ENCODE peak calls at places on chromosome 18, in seven cellular contexts. One of them, this sample, is unnamed.

GRCh38 chr18:28112056-28112470 is 64.9 kb downstream of the CDH2 start:
- DNase-seq in dorsolateral prefrontal cortex: no peak
- DNase-seq in cardiac muscle cell: peak
- DNase-seq in heart left ventricle: no peak
- DNase-seq in tibial nerve: no peak
- DNase-seq in AG04450: no peak
- DNase-seq in fibroblast of lung: peak
- DNase-seq in this sample: no peak

GRCh38 chr18:77105021-77105420 is 27.6 kb downstream of the MBP start:
- DNase-seq in AG04450: no peak
- DNase-seq in fibroblast of lung: no peak
- DNase-seq in cardiac muscle cell: no peak
- DNase-seq in dorsolateral prefrontal cortex: no peak
- DNase-seq in tibial nerve: no peak
- DNase-seq in heart left ventricle: no peak
- DNase-seq in this sample: no peak

GRCh38 chr18:21291106-21291505 is 49.1 kb downstream of the GREB1L start:
- DNase-seq in cardiac muscle cell: no peak
- DNase-seq in dorsolateral prefrontal cortex: no peak
- DNase-seq in tibial nerve: no peak
- DNase-seq in heart left ventricle: no peak
- DNase-seq in AG04450: no peak
- DNase-seq in fibroblast of lung: no peak
- DNase-seq in this sample: no peak

GRCh38 chr18:7856733-7857132 is 289.6 kb downstream of the PTPRM start:
- DNase-seq in fibroblast of lung: no peak
- DNase-seq in cardiac muscle cell: no peak
- DNase-seq in heart left ventricle: no peak
- DNase-seq in AG04450: no peak
- DNase-seq in tibial nerve: no peak
- DNase-seq in dorsolateral prefrontal cortex: no peak
- DNase-seq in this sample: no peak

GRCh38 chr18:79329786-79330185 is 65.9 kb upstream of the NFATC1 start:
- DNase-seq in fibroblast of lung: no peak
- DNase-seq in heart left ventricle: no peak
- DNase-seq in tibial nerve: no peak
- DNase-seq in cardiac muscle cell: no peak
- DNase-seq in dorsolateral prefrontal cortex: no peak
- DNase-seq in AG04450: no peak
- DNase-seq in this sample: no peak

GRCh38 chr18:61132036-61132435 is 201.2 kb upstream of the CDH20 start:
- DNase-seq in cardiac muscle cell: no peak
- DNase-seq in dorsolateral prefrontal cortex: peak
- DNase-seq in tibial nerve: no peak
- DNase-seq in heart left ventricle: no peak
- DNase-seq in AG04450: no peak
- DNase-seq in fibroblast of lung: no peak
- DNase-seq in this sample: no peak

GRCh38 chr18:59823611-59824195 is 76.1 kb upstream of the PMAIP1 start:
- DNase-seq in fibroblast of lung: peak
- DNase-seq in dorsolateral prefrontal cortex: peak
- DNase-seq in tibial nerve: peak
- DNase-seq in AG04450: peak
- DNase-seq in heart left ventricle: peak
- DNase-seq in cardiac muscle cell: peak
- DNase-seq in this sample: peak

GRCh38 chr18:28208712-28209265 is 31.9 kb upstream of the CDH2 start:
- DNase-seq in heart left ventricle: no peak
- DNase-seq in cardiac muscle cell: no peak
- DNase-seq in AG04450: no peak
- DNase-seq in fibroblast of lung: no peak
- DNase-seq in tibial nerve: no peak
- DNase-seq in dorsolateral prefrontal cortex: no peak
- DNase-seq in this sample: no peak

GRCh38 chr18:62850619-62851306 is 135.4 kb downstream of the PHLPP1 start:
- DNase-seq in heart left ventricle: no peak
- DNase-seq in dorsolateral prefrontal cortex: no peak
- DNase-seq in tibial nerve: no peak
- DNase-seq in cardiac muscle cell: no peak
- DNase-seq in AG04450: no peak
- DNase-seq in fibroblast of lung: peak
- DNase-seq in this sample: no peak

GRCh38 chr18:45702871-45703270 is 21.1 kb upstream of the SLC14A1 start:
- DNase-seq in fibroblast of lung: no peak
- DNase-seq in AG04450: no peak
- DNase-seq in cardiac muscle cell: no peak
- DNase-seq in heart left ventricle: no peak
- DNase-seq in tibial nerve: no peak
- DNase-seq in dorsolateral prefrontal cortex: no peak
- DNase-seq in this sample: no peak

GRCh38 chr18:56267334-56267733 is 371.1 kb downstream of the TXNL1 start:
- DNase-seq in AG04450: no peak
- DNase-seq in tibial nerve: no peak
- DNase-seq in heart left ventricle: peak
- DNase-seq in cardiac muscle cell: no peak
- DNase-seq in dorsolateral prefrontal cortex: peak
- DNase-seq in fibroblast of lung: no peak
- DNase-seq in this sample: no peak

GRCh38 chr18:8805552-8805951 is 100.2 kb downstream of the MTCL1 start:
- DNase-seq in dorsolateral prefrontal cortex: no peak
- DNase-seq in cardiac muscle cell: no peak
- DNase-seq in heart left ventricle: no peak
- DNase-seq in fibroblast of lung: no peak
- DNase-seq in AG04450: no peak
- DNase-seq in tibial nerve: no peak
- DNase-seq in this sample: no peak

GRCh38 chr18:73487956-73488355 is 620.2 kb upstream of the NETO1 start:
- DNase-seq in cardiac muscle cell: no peak
- DNase-seq in dorsolateral prefrontal cortex: no peak
- DNase-seq in AG04450: peak
- DNase-seq in heart left ventricle: no peak
- DNase-seq in tibial nerve: no peak
- DNase-seq in fibroblast of lung: peak
- DNase-seq in this sample: no peak

GRCh38 chr18:56563568-56563967 is 74.8 kb downstream of the TXNL1 start:
- DNase-seq in fibroblast of lung: no peak
- DNase-seq in AG04450: no peak
- DNase-seq in tibial nerve: no peak
- DNase-seq in cardiac muscle cell: peak
- DNase-seq in dorsolateral prefrontal cortex: no peak
- DNase-seq in heart left ventricle: no peak
- DNase-seq in this sample: no peak

GRCh38 chr18:43735570-43735969 is 458.3 kb upstream of the SYT4 start:
- DNase-seq in cardiac muscle cell: no peak
- DNase-seq in AG04450: no peak
- DNase-seq in dorsolateral prefrontal cortex: no peak
- DNase-seq in fibroblast of lung: peak
- DNase-seq in tibial nerve: no peak
- DNase-seq in heart left ventricle: no peak
- DNase-seq in this sample: no peak
- H3K4me3 ChIP-seq in cardiac muscle cell: no peak
- H3K4me3 ChIP-seq in AG04450: no peak
- H3K4me3 ChIP-seq in dorsolateral prefrontal cortex: no peak
- H3K4me3 ChIP-seq in fibroblast of lung: no peak
- H3K4me3 ChIP-seq in tibial nerve: no peak
- H3K4me3 ChIP-seq in heart left ventricle: no peak
- H3K4me3 ChIP-seq in this sample: no peak

DNA sequence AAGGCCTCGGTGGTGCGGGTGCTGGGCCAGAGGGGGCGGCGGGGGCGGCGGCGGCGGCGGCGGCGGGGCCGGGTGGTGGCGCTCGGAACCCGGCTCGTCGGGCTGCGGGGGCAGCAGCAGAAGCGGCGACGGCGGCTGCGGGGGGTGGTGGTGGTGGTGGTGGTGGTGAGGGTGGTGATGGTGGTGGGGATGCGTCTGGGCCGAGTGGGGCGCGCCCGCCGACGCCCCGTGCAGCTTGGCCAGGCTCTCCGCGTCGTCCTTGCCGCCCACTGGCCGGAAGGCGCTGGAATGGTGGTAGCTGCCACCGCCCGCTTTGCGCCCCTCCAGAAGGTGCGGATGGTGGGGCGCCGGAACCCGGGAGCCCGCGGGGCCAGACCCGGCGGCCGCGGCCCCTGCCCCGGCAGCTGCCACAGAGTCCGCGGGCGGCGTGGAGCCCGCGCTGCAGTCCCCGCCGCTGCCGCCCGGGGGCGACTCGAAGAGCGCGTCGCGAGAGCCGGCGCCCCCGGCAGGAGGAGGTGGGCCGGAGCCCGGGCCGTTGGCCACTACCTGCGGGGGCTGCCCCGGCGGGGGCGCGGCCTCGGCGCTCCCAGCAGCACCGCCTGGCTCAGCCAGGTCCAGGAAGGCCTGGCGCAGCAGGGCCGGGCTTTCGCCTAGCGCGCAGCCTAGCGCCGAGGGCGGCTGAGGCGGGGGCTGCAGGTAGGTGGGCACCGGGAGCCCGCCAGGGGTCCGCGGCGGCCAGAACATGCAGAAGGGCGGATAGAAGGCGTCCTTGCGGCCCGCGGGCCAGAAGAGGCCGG is 4.2 kb downstream of the SKOR2 start:
- DNase-seq in tibial nerve: no peak
- DNase-seq in AG04450: no peak
- DNase-seq in heart left ventricle: no peak
- DNase-seq in fibroblast of lung: no peak
- DNase-seq in cardiac muscle cell: peak
- DNase-seq in dorsolateral prefrontal cortex: no peak
- DNase-seq in this sample: no peak
- TF ChIP-seq CTCF in tibial nerve: no peak
- TF ChIP-seq CTCF in AG04450: peak
- TF ChIP-seq CTCF in heart left ventricle: peak
- TF ChIP-seq CTCF in fibroblast of lung: no peak
- TF ChIP-seq CTCF in cardiac muscle cell: no peak
- TF ChIP-seq CTCF in dorsolateral prefrontal cortex: no peak
- TF ChIP-seq CTCF in this sample: no peak

GRCh38 chr18:13576598-13576997 is 149.8 kb downstream of the FAM210A start:
- DNase-seq in dorsolateral prefrontal cortex: no peak
- DNase-seq in fibroblast of lung: no peak
- DNase-seq in cardiac muscle cell: no peak
- DNase-seq in heart left ventricle: no peak
- DNase-seq in AG04450: no peak
- DNase-seq in tibial nerve: no peak
- DNase-seq in this sample: no peak

GRCh38 chr18:13579874-13580273 is 146.5 kb downstream of the FAM210A start:
- DNase-seq in dorsolateral prefrontal cortex: no peak
- DNase-seq in cardiac muscle cell: no peak
- DNase-seq in tibial nerve: no peak
- DNase-seq in fibroblast of lung: no peak
- DNase-seq in AG04450: no peak
- DNase-seq in heart left ventricle: no peak
- DNase-seq in this sample: no peak

GRCh38 chr18:13578400-13578799 is 148.0 kb downstream of the FAM210A start:
- DNase-seq in dorsolateral prefrontal cortex: no peak
- DNase-seq in cardiac muscle cell: no peak
- DNase-seq in heart left ventricle: no peak
- DNase-seq in AG04450: no peak
- DNase-seq in fibroblast of lung: no peak
- DNase-seq in tibial nerve: no peak
- DNase-seq in this sample: no peak

GRCh38 chr18:13574761-13575160 is 151.6 kb downstream of the FAM210A start:
- DNase-seq in dorsolateral prefrontal cortex: no peak
- DNase-seq in AG04450: no peak
- DNase-seq in heart left ventricle: no peak
- DNase-seq in tibial nerve: no peak
- DNase-seq in fibroblast of lung: no peak
- DNase-seq in cardiac muscle cell: no peak
- DNase-seq in this sample: no peak

DNA sequence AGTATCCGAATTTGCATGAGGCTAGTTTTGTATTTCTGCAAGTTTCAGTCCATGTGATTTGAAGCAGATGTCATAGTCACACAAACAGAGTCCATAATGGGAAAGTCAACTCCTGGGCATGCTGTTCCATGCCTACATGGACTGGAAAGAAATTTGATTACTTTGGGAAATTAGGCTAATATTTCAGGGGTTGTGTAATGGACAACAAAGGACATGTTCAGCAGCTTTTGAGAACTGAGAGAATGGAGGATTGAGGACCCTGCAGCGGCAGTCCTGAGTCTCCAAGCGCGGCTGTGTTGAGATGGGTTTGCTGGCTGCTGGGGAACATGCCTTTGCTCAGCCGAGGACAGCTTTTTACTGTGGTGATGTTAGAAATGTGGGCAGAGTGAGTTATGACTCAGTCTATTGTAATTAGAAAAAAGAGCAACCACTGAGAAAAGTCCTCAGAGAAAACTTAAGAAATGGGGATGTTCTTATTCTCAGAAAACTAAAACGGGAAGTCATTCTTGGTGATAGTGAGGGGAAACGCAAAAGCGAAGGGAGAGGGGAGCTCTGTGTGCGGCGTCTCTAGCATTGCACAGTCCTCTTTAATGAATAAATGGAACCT is 149.2 kb downstream of the FAM210A start:
- DNase-seq in heart left ventricle: no peak
- DNase-seq in cardiac muscle cell: no peak
- DNase-seq in AG04450: no peak
- DNase-seq in tibial nerve: no peak
- DNase-seq in dorsolateral prefrontal cortex: no peak
- DNase-seq in fibroblast of lung: no peak
- DNase-seq in this sample: no peak
- H3K4me3 ChIP-seq in heart left ventricle: no peak
- H3K4me3 ChIP-seq in cardiac muscle cell: no peak
- H3K4me3 ChIP-seq in AG04450: no peak
- H3K4me3 ChIP-seq in tibial nerve: no peak
- H3K4me3 ChIP-seq in dorsolateral prefrontal cortex: no peak
- H3K4me3 ChIP-seq in fibroblast of lung: no peak
- H3K4me3 ChIP-seq in this sample: peak

DNA sequence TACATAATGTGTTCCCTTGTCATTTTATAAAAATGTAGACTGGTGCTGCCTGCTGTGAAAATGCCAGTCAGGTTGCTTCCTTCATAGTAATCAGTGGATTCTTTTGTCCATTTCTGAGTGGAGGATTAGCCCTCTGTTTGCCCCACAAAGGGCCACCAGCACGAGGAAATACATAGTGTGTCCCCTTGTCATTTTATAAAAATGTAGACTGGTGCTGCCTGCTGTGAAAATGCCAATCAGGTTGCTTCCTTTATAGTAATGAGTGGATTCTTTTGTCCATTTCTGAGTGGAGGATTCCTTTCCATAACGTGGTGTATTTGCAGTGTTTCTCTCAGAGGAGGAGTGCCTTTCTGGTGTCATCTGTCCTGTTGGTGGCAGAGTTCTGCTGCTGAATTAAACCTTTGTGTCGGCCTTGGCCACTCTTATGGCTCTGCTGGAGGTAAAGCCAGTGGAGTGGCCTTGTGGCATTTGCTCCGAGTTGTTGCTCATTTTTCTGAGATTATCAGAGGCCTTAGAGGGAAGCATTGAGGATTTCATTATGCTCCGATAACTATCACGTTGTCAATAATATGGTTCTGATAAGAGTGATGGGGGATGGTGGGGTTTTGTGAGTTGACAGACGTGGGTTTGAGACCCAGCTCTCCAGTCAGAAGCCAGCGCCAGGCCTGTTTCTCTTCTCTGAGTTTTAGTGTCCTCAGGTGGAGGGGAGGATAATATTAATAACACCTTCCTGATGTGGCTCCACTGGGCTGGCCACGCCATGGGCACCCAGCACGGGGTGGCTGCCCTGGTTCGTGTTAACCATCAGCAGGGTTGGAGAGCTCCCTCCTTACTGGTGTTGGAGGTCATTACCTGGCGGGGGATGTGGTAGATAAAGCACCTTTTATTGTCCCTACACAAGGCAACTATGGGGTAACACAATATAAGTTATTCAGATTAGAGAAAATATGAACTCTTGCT is 96.6 kb downstream of the NEDD4L start:
- DNase-seq in fibroblast of lung: no peak
- DNase-seq in cardiac muscle cell: peak
- DNase-seq in heart left ventricle: no peak
- DNase-seq in dorsolateral prefrontal cortex: peak
- DNase-seq in tibial nerve: no peak
- DNase-seq in AG04450: no peak
- DNase-seq in this sample: no peak
- TF ChIP-seq CTCF in fibroblast of lung: no peak
- TF ChIP-seq CTCF in cardiac muscle cell: no peak
- TF ChIP-seq CTCF in heart left ventricle: no peak
- TF ChIP-seq CTCF in dorsolateral prefrontal cortex: peak
- TF ChIP-seq CTCF in tibial nerve: no peak
- TF ChIP-seq CTCF in AG04450: no peak
- TF ChIP-seq CTCF in this sample: no peak

This sample was measured in HFF-Myc.